ENCODE peak calls at places on chromosomes 13 and 19, in ten cellular contexts. P is effector CD4-positive, alpha-beta T cell; K is WTC11; R is thoracic aorta; M is naive B cell; A is NCI-H510A; N is NCI-H2029; C is activated T-helper 1 cell treated with Interleukin-2 at 50 U/mL for 16 hours; V is NCI-H526 treated with DMSO at 0.1 percent for 48 hours; Q is type B pancreatic cell. J is an unnamed sample.

GRCh38 chr13:33872005-33872351 is 54.0 kb downstream of the RFC3 start:
- DNase-seq in P (no peak), K (no peak), R (no peak), M (no peak), A (no peak), N (no peak), C (no peak), V (no peak), Q (no peak), J (no peak)

GRCh38 chr19:15629003-15629880 is 11.5 kb upstream of the CYP4F3 start:
- DNase-seq in P (peak), K (peak), R (peak), M (peak), A (no peak), N (peak), C (peak), V (peak), Q (no peak), J (peak)

GRCh38 chr19:19459707-19460251 is 54.3 kb downstream of the GATAD2A start:
- DNase-seq in P (peak), K (no peak), R (no peak), M (peak), A (no peak), N (no peak), C (peak), V (no peak), Q (no peak), J (peak)

GRCh38 chr19:13015361-13016231 is 20.3 kb downstream of the NFIX start:
- DNase-seq in P (no peak), K (peak), R (no peak), M (no peak), A (no peak), N (no peak), C (no peak), V (no peak), Q (no peak), J (no peak)

GRCh38 chr13:111506621-111507020 is 186.2 kb downstream of the TEX29 start:
- DNase-seq in P (no peak), K (no peak), R (no peak), M (no peak), A (no peak), N (no peak), C (no peak), V (no peak), Q (peak), J (no peak)

GRCh38 chr19:14577885-14578427 is 4.9 kb upstream of the CLEC17A start:
- DNase-seq in P (no peak), K (no peak), R (no peak), M (peak), A (no peak), N (no peak), C (no peak), V (no peak), Q (no peak), J (no peak)

GRCh38 chr13:20015763-20016162 is 57.2 kb downstream of the ZMYM2 start:
- DNase-seq in P (no peak), K (no peak), R (no peak), M (no peak), A (no peak), N (no peak), C (no peak), V (no peak), Q (no peak), J (no peak)

GRCh38 chr13:41785402-41786142 is 175.3 kb downstream of the VWA8 start:
- DNase-seq in P (no peak), K (no peak), R (no peak), M (no peak), A (no peak), N (no peak), C (no peak), V (no peak), Q (no peak), J (no peak)

GRCh38 chr13:88919970-88920628 is 1248.9 kb downstream of the SLITRK5 start:
- DNase-seq in P (no peak), K (no peak), R (no peak), M (peak), A (no peak), N (no peak), C (no peak), V (no peak), Q (no peak), J (no peak)